ENCODE peak calls at places on chromosome 22, in nine cellular contexts. O is tibial nerve, W is SK-N-SH, Y is GM12878, N is transverse colon, H is stomach, P is sigmoid colon, F is K562, U is H1. X is an unnamed sample.

GRCh38 chr22:36422287-36423014 is 34.7 kb upstream of the MYH9 start:
- DNase-seq in O (no peak), W (no peak), Y (no peak), N (no peak), H (no peak), P (no peak), F (no peak), U (no peak), X (no peak)

GRCh38 chr22:29167032-29167911 is 38.4 kb upstream of the EMID1 start:
- DNase-seq in O (no peak), W (no peak), Y (peak; percentile 100), N (no peak), H (no peak), P (peak; percentile 41), F (no peak), U (no peak), X (no peak)

GRCh38 chr22:26828311-26828710 is 170.9 kb downstream of the MIAT start:
- DNase-seq in O (no peak), W (no peak), Y (no peak), N (no peak), H (no peak), P (no peak), F (no peak), U (no peak), X (no peak)

GRCh38 chr22:36221799-36222751 is 17.3 kb downstream of the APOL2 start:
- DNase-seq in O (no peak), W (peak; percentile 57), Y (no peak), N (peak; percentile 59), H (peak; percentile 68), P (no peak), F (peak; percentile 67), U (peak; percentile 62), X (peak; percentile 67)

GRCh38 chr22:37501610-37502341 is 15.6 kb upstream of the MFNG start:
- DNase-seq in O (peak; percentile 46), W (no peak), Y (no peak), N (peak; percentile 92), H (peak; percentile 91), P (no peak), F (peak; percentile 19), U (no peak), X (peak; percentile 72)

GRCh38 chr22:49764151-49764581 is 63.5 kb downstream of the BRD1 start:
- DNase-seq in O (peak; percentile 9), W (peak; percentile 44), Y (no peak), N (peak; percentile 5), H (peak; percentile 22), P (peak; percentile 57), F (no peak), U (peak; percentile 47), X (no peak)

GRCh38 chr22:27318516-27318915 is 483.0 kb downstream of the MN1 start:
- DNase-seq in O (no peak), W (no peak), Y (no peak), N (peak; percentile 62), H (no peak), P (no peak), F (peak; percentile 3), U (no peak), X (peak; percentile 59)

GRCh38 chr22:19527321-19527721 is 3.1 kb upstream of the CLDN5 start:
- DNase-seq in O (no peak), W (no peak), Y (no peak), N (no peak), H (no peak), P (no peak), F (no peak), U (no peak), X (no peak)

GRCh38 chr22:20205964-20206708 is 55.3 kb upstream of the CCDC188 start:
- DNase-seq in O (no peak), W (no peak), Y (peak; percentile 54), N (peak; percentile 78), H (peak; percentile 75), P (peak; percentile 74), F (peak; percentile 99), U (no peak), X (peak; percentile 81)

GRCh38 chr22:31585161-31585859 is 76.7 kb downstream of the PISD start:
- DNase-seq in O (no peak), W (no peak), Y (no peak), N (no peak), H (no peak), P (no peak), F (peak; percentile 77), U (no peak), X (no peak)

GRCh38 chr22:37472418-37473006 is 13.7 kb downstream of the MFNG start:
- DNase-seq in O (no peak), W (peak; percentile 75), Y (no peak), N (peak; percentile 59), H (peak; percentile 67), P (no peak), F (peak; percentile 38), U (peak; percentile 83), X (no peak)

GRCh38 chr22:25645266-25645665 is 80.8 kb downstream of the GRK3 start:
- DNase-seq in O (no peak), W (no peak), Y (no peak), N (no peak), H (no peak), P (no peak), F (no peak), U (no peak), X (no peak)

DNA sequence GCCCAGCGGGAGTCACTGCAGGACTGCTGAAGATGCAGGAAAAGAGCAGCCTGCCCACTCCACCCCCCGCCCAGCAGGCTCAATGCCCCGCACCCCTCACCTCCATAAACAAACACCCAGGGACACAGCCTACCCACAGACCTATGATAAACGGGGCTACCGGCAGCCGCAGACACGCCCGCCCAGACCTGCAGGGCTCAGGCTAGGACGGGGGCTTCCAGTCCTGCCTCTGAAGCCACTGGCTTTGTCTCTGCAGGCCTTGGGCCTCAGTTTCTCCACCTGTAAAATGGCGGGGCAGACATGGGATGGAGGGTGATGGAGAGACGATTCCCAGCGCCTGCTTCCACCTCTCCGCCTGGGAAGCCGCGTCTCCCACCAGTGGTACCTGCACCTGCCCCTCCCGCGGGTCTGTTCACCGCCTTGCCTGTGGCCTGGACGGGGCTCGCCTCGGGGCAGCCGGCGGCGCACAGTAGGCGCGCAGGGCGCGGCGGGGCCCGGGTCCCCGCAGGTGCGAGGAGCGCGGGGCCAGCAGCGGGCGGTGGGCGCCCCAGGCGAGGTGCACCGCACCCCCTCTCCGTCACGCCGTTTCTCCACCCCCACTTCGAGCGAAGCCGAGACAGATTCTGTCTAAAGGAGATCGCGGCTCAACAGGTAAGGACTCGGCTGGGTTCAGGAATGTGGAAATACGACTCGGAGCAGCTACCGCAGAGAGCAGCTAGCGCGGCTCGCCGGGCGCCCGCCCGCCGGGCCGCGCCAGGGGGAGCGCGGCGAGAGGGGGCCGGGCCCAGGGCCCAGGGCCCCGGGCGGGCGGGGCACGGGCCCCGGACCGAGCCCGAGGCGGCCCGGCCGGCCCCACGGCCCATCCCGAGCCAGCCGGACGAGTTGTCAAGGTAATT is 1.4 kb downstream of the WNT7B start:
- DNase-seq in O (no peak), W (peak; percentile 45), Y (no peak), N (no peak), H (no peak), P (no peak), F (no peak), U (no peak), X (no peak)
- H3K27me3 ChIP-seq in O (peaks cover 82% of the 10 kb centered on the region), W (peaks cover 63% of the 10 kb centered on the region), Y (peaks cover 22% of the 10 kb centered on the region), N (peaks cover 81% of the 10 kb centered on the region), H (peaks cover 87% of the 10 kb centered on the region), P (peaks cover 85% of the 10 kb centered on the region), F (peaks cover 34% of the 10 kb centered on the region), U (peaks cover 94% of the 10 kb centered on the region), X (peaks cover 5% of the 10 kb centered on the region)

GRCh38 chr22:17804331-17805080 is 30.2 kb upstream of the BID start:
- DNase-seq in O (no peak), W (no peak), Y (no peak), N (no peak), H (no peak), P (no peak), F (no peak), U (no peak), X (no peak)
- H3K36me3 ChIP-seq in O (peaks cover 78% of the 10 kb centered on the region), W (peaks cover 56% of the 10 kb centered on the region), Y (peaks cover 14% of the 10 kb centered on the region), N (peaks cover 22% of the 10 kb centered on the region), H (peaks cover 62% of the 10 kb centered on the region), P (peaks cover 23% of the 10 kb centered on the region), F (peaks cover 23% of the 10 kb centered on the region), U (peaks cover 4% of the 10 kb centered on the region), X (peaks cover 2% of the 10 kb centered on the region)

DNA sequence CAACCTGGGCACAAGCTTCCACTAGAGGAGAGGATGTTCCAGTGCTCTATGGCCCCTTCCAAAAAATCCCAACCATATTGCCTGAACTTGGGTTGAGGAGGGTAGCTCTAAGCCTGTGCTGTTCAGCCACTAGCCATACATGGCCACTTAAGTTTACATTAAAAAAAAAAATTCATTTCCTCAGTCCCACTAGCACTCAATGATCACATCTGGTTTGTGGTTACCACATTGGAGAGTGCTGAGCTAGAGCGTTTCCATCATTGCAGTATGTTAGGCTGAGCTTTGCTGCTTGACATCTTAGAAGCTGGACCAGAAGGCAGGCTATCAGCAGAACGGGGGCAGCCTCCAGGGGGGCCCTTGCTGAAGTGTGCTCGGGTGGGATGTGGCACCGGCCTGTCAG is 43.5 kb upstream of the CYP2D6 start:
- DNase-seq in O (no peak), W (no peak), Y (no peak), N (no peak), H (no peak), P (no peak), F (no peak), U (no peak), X (no peak)
- TF ChIP-seq EP300 in O (no peak), W (no peak), Y (no peak), N (no peak), H (no peak), P (no peak), F (no peak), U (no peak), X (no peak)

DNA sequence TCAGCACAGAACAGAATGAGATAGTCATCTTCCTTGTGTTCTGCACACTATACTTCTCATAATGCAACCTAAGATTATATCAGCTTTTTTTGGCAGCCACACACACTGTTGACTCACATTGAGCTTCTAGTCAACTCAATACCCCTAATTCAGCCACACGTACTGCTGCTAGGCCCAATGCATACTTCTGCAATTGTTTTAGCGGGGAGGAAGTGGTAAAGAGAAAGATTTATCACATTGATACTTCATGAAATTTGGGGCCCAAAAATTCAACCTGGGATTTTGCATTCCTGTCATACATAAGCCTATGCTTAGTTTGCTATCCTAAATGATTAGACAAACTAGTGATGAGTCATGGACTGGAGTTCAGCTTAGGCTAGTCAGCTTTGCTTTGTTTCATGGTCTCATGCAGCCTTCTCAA is 8.6 kb upstream of the UPB1 start:
- DNase-seq in O (no peak), W (no peak), Y (no peak), N (no peak), H (no peak), P (no peak), F (no peak), U (no peak), X (no peak)
- H3K27me3 ChIP-seq in O (no peaks in the 10 kb centered on the region), W (no peaks in the 10 kb centered on the region), Y (no peaks in the 10 kb centered on the region), N (peaks cover 3% of the 10 kb centered on the region), H (no peaks in the 10 kb centered on the region), P (no peaks in the 10 kb centered on the region), F (no peaks in the 10 kb centered on the region), U (no peaks in the 10 kb centered on the region), X (no peaks in the 10 kb centered on the region)

X was measured in ovary.